ENCODE peak calls at places on chromosomes 4 and X, in seven cellular contexts. C is progenitor cell of endocrine pancreas; E is nephron progenitor cell; S is stimulated activated CD8-positive, alpha-beta memory T cell treated with anti-CD3 and anti-CD28 coated beads, Interleukin-4, amount 100 ng/mL, for 1 hour; N is thoracic aorta; J is H54; U is neural crest cell. F is an unnamed sample.

GRCh38 chrX:70774223-70774622 is 134.3 kb downstream of the TEX11 start:
- DNase-seq in C (no peak), E (no peak), S (no peak), N (no peak), J (no peak), U (no peak), F (no peak)

GRCh38 chr4:16897991-16898827 is at the start of gene LDB2:
- DNase-seq in C (no peak), E (peak), S (no peak), N (no peak), J (no peak), U (peak), F (no peak)

GRCh38 chr4:65665951-65666523 is 4.3 kb downstream of the EPHA5 start:
- DNase-seq in C (no peak), E (no peak), S (no peak), N (no peak), J (peak), U (no peak), F (no peak)

GRCh38 chrX:122004127-122004526 is 956.7 kb downstream of the GLUD2 start:
- DNase-seq in C (no peak), E (no peak), S (no peak), N (no peak), J (no peak), U (no peak), F (no peak)

GRCh38 chr4:2723751-2724150 is 32.4 kb downstream of the TNIP2 start:
- DNase-seq in C (no peak), E (no peak), S (no peak), N (no peak), J (no peak), U (no peak), F (no peak)

GRCh38 chr4:120902925-120903324 is 19.6 kb downstream of the PRDM5 start:
- DNase-seq in C (no peak), E (no peak), S (no peak), N (no peak), J (no peak), U (no peak), F (no peak)

GRCh38 chr4:70712150-70712549 is 9.6 kb upstream of the RUFY3 start:
- DNase-seq in C (no peak), E (no peak), S (no peak), N (no peak), J (no peak), U (no peak), F (no peak)

GRCh38 chr4:123265443-123265842 is 131.2 kb upstream of the SPRY1 start:
- DNase-seq in C (no peak), E (no peak), S (no peak), N (no peak), J (no peak), U (no peak), F (no peak)

GRCh38 chr4:85792576-85792975 is 317.6 kb downstream of the ARHGAP24 start:
- DNase-seq in C (no peak), E (no peak), S (no peak), N (no peak), J (no peak), U (no peak), F (no peak)

GRCh38 chrX:105876658-105877057 is 54.3 kb downstream of the NRK start:
- DNase-seq in C (no peak), E (no peak), S (no peak), N (no peak), J (no peak), U (no peak), F (no peak)

GRCh38 chr4:6113641-6114040 is 86.7 kb downstream of the JAKMIP1 start:
- DNase-seq in C (no peak), E (no peak), S (no peak), N (no peak), J (no peak), U (no peak), F (no peak)

GRCh38 chr4:149311076-149311475 is 504.6 kb downstream of the IQCM start:
- DNase-seq in C (no peak), E (no peak), S (no peak), N (no peak), J (no peak), U (no peak), F (no peak)

GRCh38 chrX:31981546-31982062 is 909.8 kb upstream of the FTHL17 start:
- DNase-seq in C (no peak), E (no peak), S (no peak), N (no peak), J (no peak), U (no peak), F (no peak)

GRCh38 chrX:48897157-48897620 is 379 bp downstream of the TIMM17B start:
- DNase-seq in C (peak), E (peak), S (no peak), N (no peak), J (no peak), U (peak), F (no peak)

GRCh38 chrX:119948381-119948780 is 4.8 kb upstream of the NKAP start:
- DNase-seq in C (no peak), E (no peak), S (no peak), N (no peak), J (no peak), U (no peak), F (no peak)

GRCh38 chr4:68346461-68346860 is 3.4 kb downstream of the YTHDC1 start:
- DNase-seq in C (no peak), E (no peak), S (no peak), N (no peak), J (no peak), U (no peak), F (no peak)

GRCh38 chr4:41975341-41975740 is 6.2 kb upstream of the DCAF4L1 start:
- DNase-seq in C (no peak), E (no peak), S (no peak), N (no peak), J (no peak), U (no peak), F (no peak)

GRCh38 chrX:103734125-103734760 is 23.5 kb downstream of the TMEM31 start:
- DNase-seq in C (no peak), E (no peak), S (no peak), N (no peak), J (no peak), U (no peak), F (no peak)

GRCh38 chr4:80240976-80241375 is 25.5 kb upstream of the FGF5 start:
- DNase-seq in C (no peak), E (no peak), S (no peak), N (no peak), J (no peak), U (no peak), F (no peak)

GRCh38 chrX:9489234-9489633 is 24.4 kb downstream of the TBL1X start:
- DNase-seq in C (no peak), E (no peak), S (no peak), N (no peak), J (no peak), U (no peak), F (no peak)

GRCh38 chr4:145564540-145564939 is 54.6 kb upstream of the MMAA start:
- DNase-seq in C (no peak), E (no peak), S (no peak), N (no peak), J (no peak), U (no peak), F (no peak)

GRCh38 chr4:101101072-101101471 is 246.3 kb downstream of the PPP3CA start:
- DNase-seq in C (no peak), E (no peak), S (no peak), N (no peak), J (no peak), U (no peak), F (no peak)

F was measured in esophagus squamous epithelium.